ENCODE peak calls at places on chromosome 6, in four cellular contexts. H, C, I and R are unnamed samples.

GRCh38 chr6:117200067-117200466 is 65.3 kb upstream of the VGLL2 start:
- DNase-seq in H (no peak), C (no peak), I (no peak), R (no peak)

GRCh38 chr6:121504227-121504626 is 68.8 kb downstream of the GJA1 start:
- DNase-seq in H (peak), C (peak), I (no peak), R (no peak)

GRCh38 chr6:2942916-2943563 is 28.3 kb downstream of the SERPINB6 start:
- DNase-seq in H (no peak), C (no peak), I (no peak), R (no peak)

GRCh38 chr6:134741193-134741521 is 208.7 kb downstream of the ALDH8A1 start:
- DNase-seq in H (no peak), C (no peak), I (no peak), R (no peak)

GRCh38 chr6:74087898-74088297 is 391.9 kb downstream of the CD109 start:
- DNase-seq in H (peak), C (peak), I (no peak), R (no peak)

GRCh38 chr6:83371428-83371827 is 59.4 kb downstream of the ME1 start:
- DNase-seq in H (peak), C (peak), I (no peak), R (no peak)

GRCh38 chr6:85494551-85495337 is 44.9 kb downstream of the NT5E start:
- DNase-seq in H (peak), C (peak), I (no peak), R (no peak)

GRCh38 chr6:1388927-1389790 is at the start of gene FOXF2:
- DNase-seq in H (no peak), C (no peak), I (no peak), R (no peak)

GRCh38 chr6:17242087-17242486 is 39.1 kb upstream of the RBM24 start:
- DNase-seq in H (no peak), C (no peak), I (no peak), R (no peak)

GRCh38 chr6:4983322-4983721 is 20.5 kb downstream of the RPP40 start:
- DNase-seq in H (no peak), C (no peak), I (no peak), R (no peak)

GRCh38 chr6:108793449-108794134 is 54.6 kb upstream of the ARMC2 start:
- DNase-seq in H (no peak), C (no peak), I (no peak), R (no peak)

GRCh38 chr6:117550618-117551242 is 51.6 kb downstream of the GOPC start:
- DNase-seq in H (no peak), C (no peak), I (no peak), R (no peak)

GRCh38 chr6:4464638-4465037 is 311.6 kb upstream of the CDYL start:
- DNase-seq in H (no peak), C (no peak), I (no peak), R (no peak)

GRCh38 chr6:147651249-147652063 is 143.0 kb downstream of the SAMD5 start:
- DNase-seq in H (peak), C (no peak), I (no peak), R (no peak)

GRCh38 chr6:38176797-38177751 is 357.5 kb downstream of the ZFAND3 start:
- DNase-seq in H (peak), C (no peak), I (no peak), R (peak)

GRCh38 chr6:10300071-10300470 is 114.8 kb downstream of the TFAP2A start:
- DNase-seq in H (no peak), C (no peak), I (no peak), R (no peak)

GRCh38 chr6:158507174-158507573 is 52.7 kb upstream of the TMEM181 start:
- DNase-seq in H (no peak), C (no peak), I (no peak), R (no peak)

GRCh38 chr6:167840526-167841179 is 13.9 kb downstream of the AFDN start:
- DNase-seq in H (no peak), C (no peak), I (no peak), R (no peak)

GRCh38 chr6:87706187-87706966 is 4.3 kb upstream of the AKIRIN2 start:
- DNase-seq in H (peak), C (peak), I (no peak), R (no peak)

GRCh38 chr6:133208183-133208755 is 32.9 kb upstream of the EYA4 start:
- DNase-seq in H (peak), C (peak), I (no peak), R (no peak)

GRCh38 chr6:30685977-30686907 is at the start of gene PPP1R18:
- DNase-seq in H (peak), C (no peak), I (peak), R (peak)

GRCh38 chr6:110285306-110286060 is 72.7 kb downstream of the METTL24 start:
- DNase-seq in H (no peak), C (no peak), I (no peak), R (no peak)

GRCh38 chr6:42781811-42782688 is at the start of gene BICRAL:
- DNase-seq in H (peak), C (peak), I (peak), R (peak)

GRCh38 chr6:156618600-156619205 is 158.5 kb upstream of the ARID1B start:
- DNase-seq in H (no peak), C (no peak), I (no peak), R (no peak)

GRCh38 chr6:160203953-160204352 is 54.7 kb downstream of the SLC22A2 start:
- DNase-seq in H (no peak), C (no peak), I (no peak), R (no peak)

GRCh38 chr6:160078883-160079685 is 42.5 kb upstream of the SLC22A1 start:
- DNase-seq in H (no peak), C (no peak), I (no peak), R (no peak)

GRCh38 chr6:3379482-3380060 is 77.3 kb downstream of the SLC22A23 start:
- DNase-seq in H (peak), C (peak), I (no peak), R (peak)

GRCh38 chr6:43428112-43428570 is 800 bp downstream of the ABCC10 start:
- DNase-seq in H (no peak), C (no peak), I (no peak), R (no peak)

GRCh38 chr6:116266803-116267202 is 12.9 kb downstream of the TSPYL1 start:
- DNase-seq in H (no peak), C (no peak), I (no peak), R (no peak)

GRCh38 chr6:75602164-75602896 is 650 bp downstream of the SENP6 start:
- DNase-seq in H (peak), C (no peak), I (peak), R (peak)

GRCh38 chr6:17790486-17790885 is 83.8 kb upstream of the NUP153 start:
- DNase-seq in H (no peak), C (no peak), I (no peak), R (no peak)

GRCh38 chr6:13454286-13455221 is 32.8 kb downstream of the GFOD1 start:
- DNase-seq in H (peak), C (peak), I (no peak), R (no peak)

GRCh38 chr6:48996461-48997119 is 466.5 kb downstream of the MMUT start:
- DNase-seq in H (no peak), C (no peak), I (no peak), R (no peak)

DNA sequence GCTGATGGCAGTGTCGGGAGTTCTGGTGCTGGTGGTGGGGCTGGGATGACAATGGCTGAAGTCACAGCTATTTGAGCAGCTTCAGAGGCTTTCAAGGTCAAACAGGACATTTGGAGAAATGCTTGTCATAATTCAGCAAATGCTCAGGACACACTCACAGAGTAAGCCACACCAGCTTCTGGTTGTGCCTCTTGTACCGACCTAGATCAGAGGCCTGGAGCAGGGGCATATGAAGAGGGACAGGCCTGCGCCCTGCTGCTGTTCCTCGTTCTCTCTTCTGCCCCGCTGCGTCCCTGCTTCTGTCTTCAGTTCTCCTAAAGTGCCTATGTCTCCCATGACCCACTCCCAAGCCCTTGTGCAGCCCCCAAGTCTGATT is 893 bp upstream of the PGC start:
- DNase-seq in H (no peak), C (no peak), I (no peak), R (no peak)
- H3K4me3 ChIP-seq in H (no peak), C (no peak), I (no peak), R (no peak)

GRCh38 chr6:137045221-137045789 is 540 bp upstream of the IL20RA start:
- DNase-seq in H (no peak), C (no peak), I (no peak), R (no peak)
- H3K4me3 ChIP-seq in H (no peak), C (no peak), I (no peak), R (no peak)

DNA sequence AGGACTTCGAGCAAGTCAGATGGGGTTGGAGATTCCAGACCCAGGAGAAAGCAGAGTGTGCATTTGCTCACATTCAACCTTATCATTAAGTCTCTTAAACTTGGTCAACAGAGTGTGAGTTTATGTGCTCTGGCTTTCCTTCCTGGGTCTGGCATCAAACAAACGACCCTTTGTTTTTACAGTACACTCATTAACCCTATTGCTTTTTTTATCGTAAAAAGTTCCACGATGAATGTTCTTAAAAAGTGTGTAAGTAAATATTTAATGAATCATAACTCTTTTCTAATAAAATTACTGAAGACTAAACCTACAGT is 2.5 kb downstream of the FYN start:
- DNase-seq in H (no peak), C (no peak), I (no peak), R (no peak)
- H3K4me3 ChIP-seq in H (no peak), C (no peak), I (no peak), R (no peak)

GRCh38 chr6:68641172-68641571 is 6.1 kb downstream of the ADGRB3 start:
- DNase-seq in H (no peak), C (no peak), I (no peak), R (no peak)

GRCh38 chr6:68642081-68642480 is 7.0 kb downstream of the ADGRB3 start:
- DNase-seq in H (no peak), C (no peak), I (no peak), R (no peak)

GRCh38 chr6:68639211-68639610 is 4.1 kb downstream of the ADGRB3 start:
- DNase-seq in H (no peak), C (no peak), I (no peak), R (no peak)

GRCh38 chr6:68639826-68640505 is 4.9 kb downstream of the ADGRB3 start:
- DNase-seq in H (no peak), C (no peak), I (no peak), R (no peak)

DNA sequence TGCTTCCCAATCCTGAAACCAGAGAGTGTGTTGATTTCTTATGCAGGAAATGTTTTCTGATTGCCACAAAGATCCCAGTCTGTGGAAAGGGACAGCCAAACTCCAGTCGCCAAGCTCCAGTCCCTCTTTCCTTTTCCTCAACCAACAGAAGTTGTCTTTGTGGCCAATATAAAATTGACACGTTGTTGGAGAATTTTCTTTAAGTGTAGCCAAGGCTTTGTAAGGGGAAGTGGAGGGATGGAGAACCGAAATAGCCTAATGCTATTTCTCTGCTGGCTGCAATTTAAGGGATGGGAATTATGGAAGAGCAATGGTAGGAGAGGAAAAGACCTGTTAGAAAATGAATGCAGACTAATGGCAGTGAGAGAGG is 5.4 kb downstream of the ADGRB3 start:
- DNase-seq in H (no peak), C (no peak), I (no peak), R (no peak)
- H3K4me3 ChIP-seq in H (no peak), C (no peak), I (peak), R (peak)

GRCh38 chr6:46653439-46653942 is 716 bp downstream of the SLC25A27 start:
- DNase-seq in H (no peak), C (peak), I (no peak), R (no peak)

GRCh38 chr6:46652232-46652602 is 401 bp downstream of the CYP39A1 start:
- DNase-seq in H (no peak), C (no peak), I (no peak), R (no peak)

GRCh38 chr6:46651006-46651405 is 1.6 kb downstream of the CYP39A1 start:
- DNase-seq in H (peak), C (no peak), I (no peak), R (no peak)

GRCh38 chr6:46652603-46653438 is at the start of the genes CYP39A1 and SLC25A27:
- DNase-seq in H (peak), C (peak), I (peak), R (peak)

GRCh38 chr6:46651766-46652165 is 852 bp downstream of the CYP39A1 start:
- DNase-seq in H (no peak), C (no peak), I (no peak), R (no peak)
- H3K4me3 ChIP-seq in H (no peak), C (peak), I (peak), R (peak)

GRCh38 chr6:11830520-11830919 is 51.9 kb upstream of the ADTRP start:
- DNase-seq in H (no peak), C (no peak), I (no peak), R (no peak)

GRCh38 chr6:11835065-11835464 is 56.5 kb upstream of the ADTRP start:
- DNase-seq in H (no peak), C (no peak), I (no peak), R (no peak)

GRCh38 chr6:11831653-11832052 is 53.0 kb upstream of the ADTRP start:
- DNase-seq in H (no peak), C (no peak), I (no peak), R (no peak)

GRCh38 chr6:11830105-11830504 is 51.5 kb upstream of the ADTRP start:
- DNase-seq in H (no peak), C (no peak), I (no peak), R (no peak)

GRCh38 chr6:11833626-11834592 is 55.3 kb upstream of the ADTRP start:
- DNase-seq in H (no peak), C (no peak), I (no peak), R (no peak)
- H3K4me3 ChIP-seq in H (no peak), C (no peak), I (no peak), R (no peak)

GRCh38 chr6:106085687-106085983 is 501 bp upstream of the PRDM1 start:
- DNase-seq in H (no peak), C (peak), I (no peak), R (no peak)

GRCh38 chr6:106085984-106086832 is at the start of gene PRDM1:
- DNase-seq in H (peak), C (peak), I (peak), R (peak)

GRCh38 chr6:106092279-106092678 is 6.1 kb downstream of the PRDM1 start:
- DNase-seq in H (no peak), C (no peak), I (no peak), R (no peak)

GRCh38 chr6:106087548-106088325 is 1.6 kb downstream of the PRDM1 start:
- DNase-seq in H (peak), C (peak), I (no peak), R (peak)

DNA sequence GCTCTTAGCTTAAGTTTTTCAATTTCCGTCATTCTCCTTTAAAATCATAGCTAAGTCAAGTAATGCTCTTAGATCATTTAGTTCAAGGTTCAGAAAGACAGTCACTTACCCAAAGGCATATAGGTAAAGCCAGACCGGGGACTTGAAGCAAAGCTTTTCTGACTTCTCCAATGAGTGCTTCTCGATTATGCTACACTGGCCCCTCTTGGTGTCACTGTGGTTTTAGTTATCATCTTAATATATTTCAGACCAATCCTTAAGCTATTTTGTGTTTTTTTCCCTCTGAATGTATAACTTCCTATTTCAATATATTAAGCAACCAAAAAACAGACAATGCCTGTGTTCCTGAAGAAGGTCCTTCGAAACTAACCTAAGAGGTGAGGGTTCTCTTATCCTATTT is 3.8 kb downstream of the PRDM1 start:
- DNase-seq in H (peak), C (peak), I (no peak), R (no peak)
- H3K4me3 ChIP-seq in H (peak), C (peak), I (no peak), R (no peak)

GRCh38 chr6:150492507-150492906 is 107.2 kb upstream of the PLEKHG1 start:
- DNase-seq in H (no peak), C (peak), I (no peak), R (no peak)
- H3K4me3 ChIP-seq in H (no peak), C (no peak), I (no peak), R (no peak)